ENCODE peak calls at places on chromosomes 5 and 9, in nine cellular contexts. D, Q, Z, R, S, G, U, V and P are unnamed samples.

GRCh38 chr9:74577956-74578355 is 80.8 kb downstream of the RORB start:
- DNase-seq in D (no peak), Q (no peak), Z (peak), R (no peak), S (no peak), G (peak), U (no peak), V (peak), P (no peak)

GRCh38 chr5:136034976-136035375 is 6.2 kb downstream of the TGFBI start:
- DNase-seq in D (peak), Q (no peak), Z (no peak), R (no peak), S (no peak), G (no peak), U (peak), V (no peak), P (no peak)

GRCh38 chr5:132294728-132295504 is 722 bp downstream of the SLC22A4 start:
- DNase-seq in D (peak), Q (peak), Z (peak), R (peak), S (peak), G (peak), U (peak), V (peak), P (peak)

GRCh38 chr5:159337291-159337974 is 7.1 kb upstream of the IL12B start:
- DNase-seq in D (no peak), Q (no peak), Z (no peak), R (peak), S (no peak), G (no peak), U (no peak), V (peak), P (no peak)

GRCh38 chr5:149130932-149131273 is 10.4 kb upstream of the ABLIM3 start:
- DNase-seq in D (no peak), Q (no peak), Z (no peak), R (no peak), S (no peak), G (no peak), U (no peak), V (no peak), P (no peak)

GRCh38 chr9:95876595-95876994 is 1.1 kb downstream of the ERCC6L2 start:
- DNase-seq in D (no peak), Q (no peak), Z (no peak), R (peak), S (no peak), G (no peak), U (no peak), V (peak), P (no peak)

GRCh38 chr5:79512692-79513518 is 1.0 kb downstream of the HOMER1 start:
- DNase-seq in D (no peak), Q (no peak), Z (no peak), R (peak), S (no peak), G (peak), U (no peak), V (peak), P (no peak)

GRCh38 chr9:121700165-121700830 is 48.9 kb downstream of the DAB2IP start:
- DNase-seq in D (peak), Q (no peak), Z (no peak), R (no peak), S (peak), G (peak), U (peak), V (peak), P (peak)

GRCh38 chr5:5344051-5344571 is 78.4 kb upstream of the ICE1 start:
- DNase-seq in D (no peak), Q (no peak), Z (no peak), R (no peak), S (no peak), G (peak), U (no peak), V (no peak), P (no peak)

GRCh38 chr5:78649816-78650561 is 1.4 kb upstream of the LHFPL2 start:
- DNase-seq in D (no peak), Q (no peak), Z (no peak), R (no peak), S (no peak), G (no peak), U (no peak), V (no peak), P (no peak)

GRCh38 chr5:115170128-115170923 is 618 bp upstream of the TRIM36 start:
- DNase-seq in D (peak), Q (no peak), Z (no peak), R (peak), S (no peak), G (peak), U (no peak), V (no peak), P (no peak)

GRCh38 chr5:150505041-150505511 is 2.9 kb upstream of the NDST1 start:
- DNase-seq in D (no peak), Q (no peak), Z (no peak), R (no peak), S (no peak), G (no peak), U (no peak), V (no peak), P (no peak)

GRCh38 chr5:108046955-108047670 is 334.8 kb downstream of the FBXL17 start:
- DNase-seq in D (no peak), Q (no peak), Z (no peak), R (no peak), S (no peak), G (no peak), U (peak), V (no peak), P (no peak)

GRCh38 chr9:130500340-130500771 is 55.6 kb downstream of the ASS1 start:
- DNase-seq in D (no peak), Q (no peak), Z (no peak), R (no peak), S (peak), G (no peak), U (no peak), V (no peak), P (no peak)

GRCh38 chr5:97098864-97099454 is 43.5 kb downstream of the LIX1 start:
- DNase-seq in D (no peak), Q (no peak), Z (no peak), R (no peak), S (no peak), G (no peak), U (no peak), V (no peak), P (no peak)

GRCh38 chr5:148020247-148020646 is 43.5 kb upstream of the SPINK5 start:
- DNase-seq in D (no peak), Q (no peak), Z (no peak), R (no peak), S (no peak), G (no peak), U (no peak), V (no peak), P (no peak)

GRCh38 chr9:14935099-14935710 is 25.0 kb upstream of the FREM1 start:
- DNase-seq in D (no peak), Q (no peak), Z (no peak), R (no peak), S (no peak), G (no peak), U (no peak), V (no peak), P (no peak)

GRCh38 chr5:145553177-145553576 is 282.0 kb downstream of the PRELID2 start:
- DNase-seq in D (no peak), Q (no peak), Z (no peak), R (no peak), S (no peak), G (no peak), U (no peak), V (no peak), P (no peak)

GRCh38 chr9:98971168-98971914 is 27.6 kb downstream of the COL15A1 start:
- DNase-seq in D (no peak), Q (no peak), Z (no peak), R (no peak), S (no peak), G (no peak), U (peak), V (peak), P (no peak)

GRCh38 chr9:98516897-98517503 is 191.7 kb downstream of the GABBR2 start:
- DNase-seq in D (no peak), Q (no peak), Z (no peak), R (no peak), S (no peak), G (no peak), U (no peak), V (no peak), P (no peak)

GRCh38 chr9:84271004-84271886 is 69.3 kb downstream of the SLC28A3 start:
- DNase-seq in D (peak), Q (no peak), Z (no peak), R (no peak), S (peak), G (peak), U (peak), V (no peak), P (peak)

GRCh38 chr5:154356256-154356655 is 89.5 kb upstream of the SAP30L start:
- DNase-seq in D (no peak), Q (no peak), Z (no peak), R (no peak), S (no peak), G (no peak), U (no peak), V (no peak), P (no peak)

GRCh38 chr9:102506391-102506790 is 488.7 kb upstream of the CYLC2 start:
- DNase-seq in D (no peak), Q (no peak), Z (no peak), R (no peak), S (no peak), G (no peak), U (no peak), V (no peak), P (no peak)

GRCh38 chr5:14339467-14339866 is 196.3 kb downstream of the TRIO start:
- DNase-seq in D (no peak), Q (no peak), Z (no peak), R (no peak), S (no peak), G (no peak), U (peak), V (no peak), P (no peak)

GRCh38 chr5:78065663-78066062 is 228.8 kb downstream of the AP3B1 start:
- DNase-seq in D (no peak), Q (no peak), Z (no peak), R (peak), S (no peak), G (no peak), U (no peak), V (no peak), P (no peak)

GRCh38 chr5:124677376-124677998 is 69.0 kb downstream of the ZNF608 start:
- DNase-seq in D (no peak), Q (no peak), Z (no peak), R (no peak), S (no peak), G (peak), U (peak), V (no peak), P (no peak)

GRCh38 chr9:14687042-14687719 is 6.1 kb downstream of the ZDHHC21 start:
- DNase-seq in D (peak), Q (no peak), Z (no peak), R (no peak), S (no peak), G (peak), U (no peak), V (no peak), P (no peak)

GRCh38 chr9:36092509-36093215 is 43.9 kb upstream of the GLIPR2 start:
- DNase-seq in D (no peak), Q (no peak), Z (no peak), R (no peak), S (peak), G (no peak), U (no peak), V (peak), P (no peak)

GRCh38 chr5:143685416-143685815 is 126.5 kb upstream of the HMHB1 start:
- DNase-seq in D (no peak), Q (no peak), Z (no peak), R (no peak), S (no peak), G (peak), U (no peak), V (no peak), P (no peak)

GRCh38 chr5:90709323-90710148 is 150.9 kb downstream of the ADGRV1 start:
- DNase-seq in D (no peak), Q (no peak), Z (peak), R (peak), S (peak), G (peak), U (peak), V (peak), P (no peak)

GRCh38 chr5:106174903-106175302 is 1495.8 kb downstream of the EFNA5 start:
- DNase-seq in D (no peak), Q (no peak), Z (no peak), R (no peak), S (no peak), G (peak), U (no peak), V (no peak), P (no peak)

GRCh38 chr9:73810585-73811215 is 659.0 kb downstream of the ANXA1 start:
- DNase-seq in D (no peak), Q (no peak), Z (no peak), R (no peak), S (no peak), G (no peak), U (no peak), V (no peak), P (no peak)

GRCh38 chr5:171207256-171207866 is 101.7 kb upstream of the TLX3 start:
- DNase-seq in D (no peak), Q (no peak), Z (peak), R (peak), S (no peak), G (peak), U (no peak), V (peak), P (no peak)

GRCh38 chr5:119951330-119951934 is 322.1 kb downstream of the FAM170A start:
- DNase-seq in D (no peak), Q (no peak), Z (no peak), R (no peak), S (no peak), G (no peak), U (no peak), V (no peak), P (no peak)

GRCh38 chr5:39520232-39520572 is 95.4 kb upstream of the DAB2 start:
- DNase-seq in D (no peak), Q (no peak), Z (no peak), R (no peak), S (no peak), G (peak), U (no peak), V (no peak), P (no peak)

GRCh38 chr9:37480759-37481158 is 5.0 kb upstream of the POLR1E start:
- DNase-seq in D (no peak), Q (no peak), Z (no peak), R (no peak), S (no peak), G (no peak), U (no peak), V (no peak), P (no peak)

GRCh38 chr9:37486616-37487544 is 1.1 kb downstream of the POLR1E start:
- DNase-seq in D (no peak), Q (no peak), Z (no peak), R (peak), S (peak), G (no peak), U (peak), V (peak), P (no peak)

GRCh38 chr9:37486256-37486615 is 488 bp downstream of the POLR1E start:
- DNase-seq in D (no peak), Q (no peak), Z (no peak), R (no peak), S (no peak), G (no peak), U (peak), V (no peak), P (no peak)

GRCh38 chr9:37485389-37486255 is at the start of gene POLR1E:
- DNase-seq in D (peak), Q (peak), Z (peak), R (peak), S (peak), G (peak), U (peak), V (peak), P (peak)
- TF ChIP-seq POLR2A in D (peak), Q (peak), Z (peak), R (peak), S (peak), G (peak), U (no peak), V (peak), P (peak)

DNA sequence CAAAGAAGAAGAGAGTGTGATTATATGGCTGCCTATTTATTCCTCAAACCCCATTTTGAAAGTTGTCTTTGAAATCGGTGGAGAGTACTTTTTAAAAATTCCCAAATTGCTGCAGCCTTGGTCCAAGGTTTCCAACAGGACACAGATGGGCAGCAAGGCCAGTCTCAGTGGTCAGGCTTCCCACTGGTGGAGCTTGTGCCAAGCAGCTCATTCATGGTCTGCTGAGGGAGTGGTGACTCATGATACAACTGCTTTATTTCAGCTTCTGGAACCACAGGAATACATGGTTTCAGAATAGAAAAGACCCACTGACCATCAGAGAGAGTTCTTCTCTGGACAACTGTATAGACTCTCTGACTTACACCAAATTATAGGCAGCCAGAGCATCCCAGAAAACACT is 673.1 kb upstream of the KLF4 start:
- DNase-seq in D (no peak), Q (no peak), Z (no peak), R (no peak), S (no peak), G (no peak), U (no peak), V (no peak), P (no peak)
- TF ChIP-seq POLR2A in D (no peak), Q (no peak), Z (no peak), R (no peak), S (no peak), G (no peak), U (no peak), V (no peak), P (no peak)

DNA sequence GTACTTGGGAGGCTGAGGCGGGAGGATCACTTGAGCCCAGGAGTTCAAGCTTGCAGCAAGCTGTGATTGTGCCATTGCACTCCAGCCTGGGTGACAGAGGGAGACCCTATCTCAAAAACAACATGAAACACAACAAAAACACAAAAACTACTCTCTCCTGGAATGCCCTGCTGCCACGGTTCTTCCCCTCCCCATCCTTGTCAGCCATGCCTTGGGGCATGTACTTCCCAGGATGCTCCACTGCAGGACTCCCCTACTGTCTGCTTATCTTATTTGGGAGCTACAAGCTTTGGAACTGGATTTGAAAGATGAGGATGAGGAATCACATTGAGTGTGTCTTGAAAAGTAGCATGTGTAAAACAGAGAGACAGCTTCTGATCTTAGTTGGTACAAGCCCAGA is 40.1 kb upstream of the KIAA1958 start:
- DNase-seq in D (no peak), Q (no peak), Z (no peak), R (no peak), S (no peak), G (no peak), U (no peak), V (no peak), P (no peak)
- TF ChIP-seq POLR2A in D (no peak), Q (no peak), Z (no peak), R (no peak), S (no peak), G (no peak), U (no peak), V (no peak), P (no peak)

DNA sequence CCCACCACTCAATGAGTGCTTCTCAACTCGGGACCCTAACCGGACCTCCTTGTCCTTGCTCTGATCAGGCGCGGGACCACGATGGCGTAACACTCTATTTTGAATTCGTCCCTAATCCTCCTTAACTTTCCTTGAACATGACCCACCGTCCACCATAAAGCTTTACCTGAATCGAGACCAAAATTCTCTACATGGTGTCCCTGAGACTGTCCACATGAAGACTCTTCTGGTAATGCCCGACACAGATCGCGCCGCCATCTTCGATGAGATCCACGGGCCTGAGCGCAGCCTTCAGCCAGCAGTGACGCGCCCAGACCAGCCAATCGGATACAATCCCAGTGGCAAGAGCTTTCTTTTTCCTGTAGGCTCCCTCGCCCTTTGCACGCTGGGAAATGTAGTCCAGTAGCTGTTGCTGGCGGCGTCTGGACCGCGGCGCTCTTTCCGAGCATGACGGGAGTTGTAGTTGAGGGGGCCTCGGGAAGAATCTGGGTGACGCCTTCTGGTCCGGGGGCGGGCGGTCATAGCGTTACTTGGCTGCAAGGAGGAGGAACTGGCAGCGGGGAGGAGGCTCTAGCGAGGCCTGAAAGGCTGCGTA is at the start of the genes MRPL50 and ZNF189:
- DNase-seq in D (peak), Q (peak), Z (peak), R (peak), S (peak), G (peak), U (peak), V (peak), P (peak)
- TF ChIP-seq POLR2A in D (peak), Q (peak), Z (peak), R (peak), S (peak), G (peak), U (no peak), V (peak), P (peak)

DNA sequence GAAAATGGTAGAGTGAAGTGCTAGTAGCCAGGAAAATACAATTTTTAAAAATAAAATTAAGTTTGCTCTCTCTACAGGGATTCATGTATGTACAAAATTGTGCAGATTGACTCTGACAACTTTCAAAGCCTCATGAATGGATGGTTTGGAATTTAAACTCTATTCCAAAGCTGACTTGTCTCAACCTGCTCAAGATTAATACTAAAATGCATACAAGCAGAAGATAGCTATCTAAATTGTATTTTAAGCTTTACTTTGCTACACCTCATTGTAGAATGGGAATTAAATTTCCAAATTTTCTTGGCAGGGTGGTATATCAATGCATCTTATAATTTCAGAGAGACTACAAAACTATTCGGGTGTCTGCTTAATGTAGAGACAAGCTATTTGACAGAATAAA is 257.5 kb downstream of the RFX3 start:
- DNase-seq in D (no peak), Q (no peak), Z (no peak), R (no peak), S (no peak), G (no peak), U (no peak), V (no peak), P (no peak)
- TF ChIP-seq POLR2A in D (no peak), Q (no peak), Z (no peak), R (no peak), S (no peak), G (no peak), U (no peak), V (no peak), P (no peak)